ENCODE peak calls at places on chromosomes 1 and 21, in five cellular contexts. S, R, V, L and P are unnamed samples.

GRCh38 chr1:35379317-35380000 is 111.0 kb downstream of the ZMYM4 start:
- DNase-seq in S (no peak), R (no peak), L (peak), V (no peak), P (no peak)

GRCh38 chr1:231053493-231054162 is 13.6 kb upstream of the FAM89A start:
- DNase-seq in V (peak), L (peak), R (peak), S (peak), P (peak)

GRCh38 chr1:68370101-68370915 is 79.4 kb downstream of the RPE65 start:
- DNase-seq in V (no peak), L (no peak), S (no peak), R (no peak), P (no peak)

GRCh38 chr1:46521417-46521816 is 30.0 kb downstream of the KNCN start:
- DNase-seq in R (no peak), L (no peak), V (peak), S (no peak), P (no peak)

GRCh38 chr1:10078494-10078893 is 45.7 kb downstream of the UBE4B start:
- DNase-seq in L (no peak), R (no peak), V (no peak), S (no peak), P (no peak)

GRCh38 chr1:220818421-220819173 is 31.9 kb downstream of the MTARC1 start:
- DNase-seq in L (peak), R (no peak), V (no peak), S (peak), P (no peak)

GRCh38 chr1:157580179-157580827 is 17.6 kb downstream of the FCRL4 start:
- DNase-seq in V (no peak), S (peak), R (peak), L (peak), P (no peak)

GRCh38 chr1:156165083-156165482 is 11.7 kb downstream of the SEMA4A start:
- DNase-seq in S (no peak), L (no peak), V (no peak), R (no peak), P (no peak)

GRCh38 chr21:14877581-14878228 is 187.1 kb downstream of the NRIP1 start:
- DNase-seq in S (peak), L (peak), V (no peak), R (no peak), P (no peak)

GRCh38 chr1:14345925-14346550 is 252.4 kb upstream of the KAZN start:
- DNase-seq in R (no peak), L (no peak), S (no peak), V (no peak), P (no peak)

GRCh38 chr1:18597159-18598042 is 33.2 kb upstream of the PAX7 start:
- DNase-seq in V (peak), L (peak), S (peak), R (peak), P (no peak)

GRCh38 chr1:12047120-12047876 is 15.8 kb upstream of the TNFRSF8 start:
- DNase-seq in R (no peak), V (no peak), L (peak), S (no peak), P (no peak)

GRCh38 chr1:155073377-155074272 is 5.0 kb upstream of the EFNA3 start:
- DNase-seq in S (no peak), R (no peak), V (peak), L (no peak), P (no peak)

GRCh38 chr1:94739521-94740061 is 80.6 kb upstream of the SLC44A3 start:
- DNase-seq in L (peak), R (no peak), S (no peak), V (no peak), P (peak)

GRCh38 chr1:78061825-78062523 is 16.2 kb downstream of the GIPC2 start:
- DNase-seq in S (peak), R (no peak), L (peak), V (no peak), P (no peak)

GRCh38 chr1:227937031-227937430 is 10.7 kb downstream of the WNT9A start:
- DNase-seq in S (no peak), V (no peak), L (no peak), R (no peak), P (peak)

GRCh38 chr21:30984897-30985296 is 53.4 kb downstream of the KRTAP19-8 start:
- DNase-seq in R (no peak), L (no peak), V (no peak), S (no peak), P (no peak)

GRCh38 chr1:66446261-66447001 is 87.5 kb upstream of the SGIP1 start:
- DNase-seq in V (no peak), S (peak), L (peak), R (no peak), P (no peak)

GRCh38 chr1:247043406-247043805 is 35.2 kb downstream of the ZNF670 start:
- DNase-seq in S (no peak), R (no peak), L (no peak), V (no peak), P (no peak)

GRCh38 chr1:201119206-201119814 is 7.1 kb upstream of the CACNA1S start:
- DNase-seq in R (peak), L (peak), S (peak), V (no peak), P (no peak)

GRCh38 chr1:10724052-10724494 is 72.4 kb downstream of the CASZ1 start:
- DNase-seq in S (peak), V (no peak), L (peak), R (peak), P (no peak)

GRCh38 chr1:161182214-161182613 is 4.9 kb upstream of the B4GALT3 start:
- DNase-seq in R (no peak), L (no peak), V (no peak), S (no peak), P (peak)

GRCh38 chr1:83836543-83836942 is 162.4 kb downstream of the TTLL7 start:
- DNase-seq in S (no peak), V (no peak), R (no peak), L (no peak), P (no peak)

GRCh38 chr1:184222561-184223157 is 164.2 kb upstream of the C1orf21 start:
- DNase-seq in S (peak), V (no peak), L (peak), R (peak), P (peak)

GRCh38 chr1:19024532-19024931 is 68.1 kb upstream of the IFFO2 start:
- DNase-seq in S (no peak), R (no peak), L (no peak), V (no peak), P (no peak)

GRCh38 chr1:209363112-209363511 is 220.4 kb upstream of the CAMK1G start:
- DNase-seq in R (no peak), S (peak), L (no peak), V (no peak), P (no peak)

GRCh38 chr1:24864409-24864808 is 65.7 kb downstream of the RUNX3 start:
- DNase-seq in R (peak), L (no peak), S (peak), V (no peak), P (no peak)

GRCh38 chr1:204431310-204432184 is 19.9 kb upstream of the PPP1R15B start:
- DNase-seq in S (peak), R (peak), L (peak), V (peak), P (peak)

GRCh38 chr1:57024855-57025254 is 59.0 kb upstream of the C8B start:
- DNase-seq in V (peak), S (no peak), L (no peak), R (no peak), P (no peak)

GRCh38 chr21:32371913-32372314 is 20.9 kb downstream of the URB1 start:
- DNase-seq in R (no peak), L (peak), S (no peak), V (no peak), P (no peak)
- H3K27ac ChIP-seq in R (peak), L (no peak), S (no peak), V (no peak), P (peak)

GRCh38 chr1:182380199-182380598 is 11.4 kb downstream of the GLUL start:
- DNase-seq in L (no peak), R (no peak), V (no peak), S (no peak), P (no peak)
- H3K27ac ChIP-seq in L (no peak), R (peak), V (no peak), S (no peak), P (no peak)

GRCh38 chr1:7422081-7422480 is 349.0 kb upstream of the VAMP3 start:
- DNase-seq in V (peak), S (no peak), R (no peak), L (no peak), P (peak)
- H3K27ac ChIP-seq in V (no peak), S (no peak), R (no peak), L (no peak), P (no peak)

DNA sequence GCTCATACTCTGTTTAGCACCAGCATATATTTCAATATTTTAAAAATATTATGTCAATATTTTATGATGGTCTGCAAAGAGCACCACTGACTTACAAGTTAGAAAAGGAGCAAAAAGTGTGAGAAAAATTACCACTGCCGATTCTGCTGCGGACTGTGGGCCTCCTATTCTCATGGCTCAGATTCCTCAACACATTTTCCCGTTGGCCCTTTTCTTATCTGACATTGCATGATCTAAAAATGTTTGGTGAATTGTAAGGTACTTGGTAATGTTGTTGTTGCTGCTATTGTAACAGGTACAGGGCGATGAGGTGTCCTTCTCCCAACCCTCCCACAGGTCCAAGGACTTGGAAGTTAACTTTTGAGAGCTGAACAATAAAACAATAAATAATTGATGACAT is 737 bp downstream of the C1orf162 start:
- DNase-seq in L (no peak), R (no peak), V (no peak), S (no peak), P (no peak)
- H3K27ac ChIP-seq in L (no peak), R (peak), V (no peak), S (no peak), P (no peak)

DNA sequence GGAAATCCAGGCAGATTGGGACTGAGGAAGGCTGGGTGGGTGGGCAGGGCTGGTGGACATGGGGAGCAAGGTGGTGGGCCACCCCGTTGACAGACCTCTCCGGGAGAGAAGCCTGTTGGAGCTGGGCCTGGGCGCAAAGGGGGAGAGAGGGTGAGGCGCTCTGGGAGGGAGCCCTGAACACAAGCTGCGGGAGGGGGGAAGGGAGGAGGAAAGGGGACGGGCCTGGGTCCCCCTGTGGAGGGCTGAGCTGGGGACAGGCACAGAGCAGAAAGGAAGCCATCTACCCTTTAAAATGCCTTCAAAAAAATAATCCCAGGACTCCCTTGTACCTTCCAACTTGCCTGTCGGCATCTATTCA is 161.8 kb downstream of the PSMG1 start:
- DNase-seq in R (no peak), V (no peak), S (no peak), L (no peak), P (no peak)
- H3K27ac ChIP-seq in R (peak), V (no peak), S (no peak), L (no peak), P (peak)